ENCODE peak calls at places on chromosomes 7 and 10, in seven cellular contexts. N, U, V, Y, R, S and K are unnamed samples.

GRCh38 chr10:97572214-97572989 is at the start of gene ANKRD2:
- DNase-seq in Y (peak; percentile 72), U (peak; percentile 75), R (peak; percentile 71), N (peak; percentile 5), V (peak; percentile 70), S (peak; percentile 44), K (peak; percentile 76)

GRCh38 chr10:102408728-102409603 is 9.6 kb downstream of the PSD start:
- DNase-seq in S (no peak), U (no peak), Y (peak; percentile 18), V (peak; percentile 57), R (peak; percentile 21), N (peak; percentile 50), K (peak; percentile 73)

GRCh38 chr10:125991009-125991788 is 94.8 kb downstream of the FANK1 start:
- DNase-seq in Y (no peak), N (no peak), U (peak; percentile 53), R (no peak), S (no peak), V (no peak), K (no peak)

GRCh38 chr7:68235937-68236336 is 1239.3 kb downstream of the TYW1 start:
- DNase-seq in N (no peak), Y (no peak), R (no peak), U (peak; percentile 72), S (no peak), V (no peak), K (no peak)

GRCh38 chr7:84336303-84336702 is 141.7 kb upstream of the SEMA3A start:
- DNase-seq in S (peak; percentile 41), U (peak; percentile 8), R (no peak), N (no peak), Y (peak; percentile 11), V (no peak), K (no peak)

GRCh38 chr10:97714401-97715258 is 1.1 kb downstream of the MARVELD1 start:
- DNase-seq in U (peak; percentile 75), N (no peak), V (peak; percentile 62), Y (peak; percentile 8), R (peak; percentile 50), S (no peak), K (peak; percentile 50)

GRCh38 chr7:127838816-127839415 is 186.9 kb downstream of the SND1 start:
- DNase-seq in S (no peak), N (no peak), Y (no peak), U (no peak), R (no peak), V (no peak), K (no peak)

GRCh38 chr10:18539335-18539734 is 112.1 kb downstream of the NSUN6 start:
- DNase-seq in S (no peak), U (no peak), N (no peak), Y (no peak), R (no peak), V (no peak), K (no peak)

GRCh38 chr7:156059374-156059773 is 247.1 kb upstream of the SHH start:
- DNase-seq in V (no peak), N (no peak), Y (no peak), S (no peak), U (no peak), R (no peak), K (no peak)

GRCh38 chr10:122657734-122658133 is 41.9 kb downstream of the C10orf120 start:
- DNase-seq in Y (no peak), S (no peak), N (no peak), V (no peak), R (no peak), U (no peak), K (no peak)

GRCh38 chr7:94251-94801 is 98.0 kb upstream of the FAM20C start:
- DNase-seq in Y (no peak), S (no peak), V (no peak), N (no peak), R (no peak), U (no peak), K (no peak)

GRCh38 chr10:114053946-114054345 is 10.3 kb downstream of the ADRB1 start:
- DNase-seq in V (no peak), Y (no peak), R (no peak), U (no peak), N (no peak), S (no peak), K (no peak)

GRCh38 chr7:7427363-7427762 is 108.3 kb downstream of the COL28A1 start:
- DNase-seq in R (no peak), S (no peak), N (no peak), U (no peak), V (no peak), Y (no peak), K (no peak)

GRCh38 chr10:61731638-61732037 is 68.9 kb downstream of the CABCOCO1 start:
- DNase-seq in R (no peak), Y (no peak), N (no peak), U (no peak), V (no peak), S (no peak), K (no peak)

GRCh38 chr7:150322114-150322832 is 882 bp upstream of the LRRC61 start:
- DNase-seq in Y (peak; percentile 48), V (peak; percentile 38), U (no peak), R (peak; percentile 55), N (peak; percentile 29), S (no peak), K (peak; percentile 41)

GRCh38 chr7:149490083-149490482 is 7.5 kb downstream of the ZNF746 start:
- DNase-seq in R (no peak), U (no peak), Y (no peak), N (no peak), V (no peak), S (no peak), K (no peak)

GRCh38 chr7:38744746-38745145 is 113.6 kb upstream of the AMPH start:
- DNase-seq in Y (no peak), U (peak; percentile 74), N (no peak), S (no peak), R (no peak), V (no peak), K (no peak)

GRCh38 chr7:87330942-87331341 is 14.5 kb upstream of the CROT start:
- DNase-seq in V (no peak), R (no peak), U (no peak), Y (no peak), S (no peak), N (no peak), K (no peak)